ENCODE peak calls at places on chromosomes 4 and X, in four cellular contexts. M is GM23338; Y is cardiac fibroblast; C is CD8-positive, alpha-beta T cell. V is an unnamed sample.

GRCh38 chr4:39259571-39260330 is 77.4 kb downstream of the WDR19 start:
- DNase-seq in Y (peak), C (no peak), M (no peak), V (no peak)

GRCh38 chr4:119232286-119232685 is 19.8 kb downstream of the USP53 start:
- DNase-seq in Y (no peak), M (no peak), C (no peak), V (no peak)

GRCh38 chr4:577499-578450 is 1.7 kb upstream of the TMEM271 start:
- DNase-seq in Y (peak), C (no peak), M (peak), V (peak)

GRCh38 chr4:80138556-80139538 is 58.5 kb upstream of the PRDM8 start:
- DNase-seq in Y (peak), M (no peak), C (peak), V (no peak)

GRCh38 chrX:46978341-46979291 is 66.4 kb downstream of the JADE3 start:
- DNase-seq in M (peak), Y (peak), C (peak), V (peak)

GRCh38 chr4:121789470-121789869 is 11.7 kb upstream of the EXOSC9 start:
- DNase-seq in Y (no peak), C (no peak), M (no peak), V (no peak)

GRCh38 chr4:165326831-165327210 is 648 bp upstream of the MSMO1 start:
- DNase-seq in C (no peak), M (peak), Y (no peak), V (peak)

GRCh38 chr4:153757407-153757806 is 2.4 kb downstream of the RNF175 start:
- DNase-seq in Y (no peak), M (peak), C (no peak), V (no peak)

GRCh38 chr4:137463377-137464003 is 68.8 kb downstream of the PCDH18 start:
- DNase-seq in M (no peak), Y (no peak), C (no peak), V (no peak)

V was measured in H7.